ENCODE peak calls at places on chromosomes 12 and 14, in ten cellular contexts. One of them, this sample, is unnamed. For H3K9me3, the result is how much of the 10 kb centered on the place peaks cover.

GRCh38 chr14:40850191-40850590 is 756.5 kb upstream of the LRFN5 start:
- DNase-seq in adipocyte: no peak
- DNase-seq in esophagus squamous epithelium: no peak
- DNase-seq in tibial artery: no peak
- DNase-seq in colonic mucosa: no peak
- DNase-seq in SK-N-SH: no peak
- DNase-seq in kidney: no peak
- DNase-seq in aorta: no peak
- DNase-seq in naive thymus-derived CD4-positive, alpha-beta T cell: no peak
- DNase-seq in CD8-positive, alpha-beta memory T cell: no peak
- DNase-seq in this sample: no peak

GRCh38 chr12:49524660-49525324 is 14.0 kb upstream of the KCNH3 start:
- DNase-seq in adipocyte: no peak
- DNase-seq in esophagus squamous epithelium: no peak
- DNase-seq in tibial artery: no peak
- DNase-seq in colonic mucosa: no peak
- DNase-seq in SK-N-SH: no peak
- DNase-seq in kidney: no peak
- DNase-seq in aorta: no peak
- DNase-seq in naive thymus-derived CD4-positive, alpha-beta T cell: no peak
- DNase-seq in CD8-positive, alpha-beta memory T cell: no peak
- DNase-seq in this sample: no peak

GRCh38 chr12:6372403-6373003 is 2.9 kb downstream of the SCNN1A start:
- DNase-seq in adipocyte: peak
- DNase-seq in esophagus squamous epithelium: no peak
- DNase-seq in tibial artery: peak
- DNase-seq in colonic mucosa: no peak
- DNase-seq in SK-N-SH: no peak
- DNase-seq in kidney: peak
- DNase-seq in aorta: peak
- DNase-seq in naive thymus-derived CD4-positive, alpha-beta T cell: no peak
- DNase-seq in CD8-positive, alpha-beta memory T cell: no peak
- DNase-seq in this sample: peak

GRCh38 chr12:1797011-1797901 is 23.1 kb upstream of the LRTM2 start:
- DNase-seq in adipocyte: no peak
- DNase-seq in esophagus squamous epithelium: no peak
- DNase-seq in tibial artery: no peak
- DNase-seq in colonic mucosa: peak
- DNase-seq in SK-N-SH: peak
- DNase-seq in kidney: peak
- DNase-seq in aorta: peak
- DNase-seq in naive thymus-derived CD4-positive, alpha-beta T cell: peak
- DNase-seq in CD8-positive, alpha-beta memory T cell: peak
- DNase-seq in this sample: peak

GRCh38 chr14:79331820-79332219 is 879.5 kb downstream of the DIO2 start:
- DNase-seq in adipocyte: no peak
- DNase-seq in esophagus squamous epithelium: no peak
- DNase-seq in tibial artery: no peak
- DNase-seq in colonic mucosa: no peak
- DNase-seq in SK-N-SH: no peak
- DNase-seq in kidney: no peak
- DNase-seq in aorta: no peak
- DNase-seq in naive thymus-derived CD4-positive, alpha-beta T cell: no peak
- DNase-seq in CD8-positive, alpha-beta memory T cell: no peak
- DNase-seq in this sample: no peak

GRCh38 chr12:90085491-90086274 is 377.0 kb upstream of the ATP2B1 start:
- DNase-seq in adipocyte: peak
- DNase-seq in esophagus squamous epithelium: no peak
- DNase-seq in tibial artery: no peak
- DNase-seq in colonic mucosa: no peak
- DNase-seq in SK-N-SH: no peak
- DNase-seq in kidney: no peak
- DNase-seq in aorta: no peak
- DNase-seq in naive thymus-derived CD4-positive, alpha-beta T cell: no peak
- DNase-seq in CD8-positive, alpha-beta memory T cell: no peak
- DNase-seq in this sample: no peak

GRCh38 chr12:60262378-60262777 is 666.5 kb downstream of the SLC16A7 start:
- DNase-seq in adipocyte: no peak
- DNase-seq in esophagus squamous epithelium: no peak
- DNase-seq in tibial artery: no peak
- DNase-seq in colonic mucosa: no peak
- DNase-seq in SK-N-SH: no peak
- DNase-seq in kidney: no peak
- DNase-seq in aorta: no peak
- DNase-seq in naive thymus-derived CD4-positive, alpha-beta T cell: no peak
- DNase-seq in CD8-positive, alpha-beta memory T cell: no peak
- DNase-seq in this sample: no peak

GRCh38 chr14:71289536-71289935 is 382.3 kb downstream of the PCNX1 start:
- DNase-seq in adipocyte: no peak
- DNase-seq in esophagus squamous epithelium: no peak
- DNase-seq in tibial artery: no peak
- DNase-seq in colonic mucosa: peak
- DNase-seq in SK-N-SH: no peak
- DNase-seq in kidney: no peak
- DNase-seq in aorta: no peak
- DNase-seq in naive thymus-derived CD4-positive, alpha-beta T cell: no peak
- DNase-seq in CD8-positive, alpha-beta memory T cell: peak
- DNase-seq in this sample: no peak

GRCh38 chr14:53226553-53226952 is 73.4 kb upstream of the DDHD1 start:
- DNase-seq in adipocyte: no peak
- DNase-seq in esophagus squamous epithelium: no peak
- DNase-seq in tibial artery: no peak
- DNase-seq in colonic mucosa: no peak
- DNase-seq in SK-N-SH: no peak
- DNase-seq in kidney: no peak
- DNase-seq in aorta: no peak
- DNase-seq in naive thymus-derived CD4-positive, alpha-beta T cell: no peak
- DNase-seq in CD8-positive, alpha-beta memory T cell: no peak
- DNase-seq in this sample: no peak

GRCh38 chr14:53227154-53227718 is 74.1 kb upstream of the DDHD1 start:
- DNase-seq in adipocyte: no peak
- DNase-seq in esophagus squamous epithelium: no peak
- DNase-seq in tibial artery: no peak
- DNase-seq in colonic mucosa: no peak
- DNase-seq in SK-N-SH: no peak
- DNase-seq in kidney: no peak
- DNase-seq in aorta: no peak
- DNase-seq in naive thymus-derived CD4-positive, alpha-beta T cell: no peak
- DNase-seq in CD8-positive, alpha-beta memory T cell: no peak
- DNase-seq in this sample: no peak

GRCh38 chr14:53231166-53231565 is 78.0 kb upstream of the DDHD1 start:
- DNase-seq in adipocyte: no peak
- DNase-seq in esophagus squamous epithelium: no peak
- DNase-seq in tibial artery: no peak
- DNase-seq in colonic mucosa: no peak
- DNase-seq in SK-N-SH: no peak
- DNase-seq in kidney: no peak
- DNase-seq in aorta: no peak
- DNase-seq in naive thymus-derived CD4-positive, alpha-beta T cell: no peak
- DNase-seq in CD8-positive, alpha-beta memory T cell: no peak
- DNase-seq in this sample: no peak

GRCh38 chr14:53233399-53233798 is 80.3 kb upstream of the DDHD1 start:
- DNase-seq in adipocyte: no peak
- DNase-seq in esophagus squamous epithelium: no peak
- DNase-seq in tibial artery: no peak
- DNase-seq in colonic mucosa: no peak
- DNase-seq in SK-N-SH: no peak
- DNase-seq in kidney: no peak
- DNase-seq in aorta: no peak
- DNase-seq in naive thymus-derived CD4-positive, alpha-beta T cell: no peak
- DNase-seq in CD8-positive, alpha-beta memory T cell: no peak
- DNase-seq in this sample: no peak

GRCh38 chr14:53228966-53229365 is 75.8 kb upstream of the DDHD1 start:
- DNase-seq in adipocyte: no peak
- DNase-seq in esophagus squamous epithelium: no peak
- DNase-seq in tibial artery: no peak
- DNase-seq in colonic mucosa: no peak
- DNase-seq in SK-N-SH: no peak
- DNase-seq in kidney: no peak
- DNase-seq in aorta: no peak
- DNase-seq in naive thymus-derived CD4-positive, alpha-beta T cell: no peak
- DNase-seq in CD8-positive, alpha-beta memory T cell: no peak
- DNase-seq in this sample: no peak
- H3K9me3 ChIP-seq in adipocyte: under half
- H3K9me3 ChIP-seq in esophagus squamous epithelium: under half
- H3K9me3 ChIP-seq in tibial artery: under half
- H3K9me3 ChIP-seq in colonic mucosa: under half
- H3K9me3 ChIP-seq in SK-N-SH: under half
- H3K9me3 ChIP-seq in kidney: under half
- H3K9me3 ChIP-seq in aorta: under half
- H3K9me3 ChIP-seq in naive thymus-derived CD4-positive, alpha-beta T cell: under half
- H3K9me3 ChIP-seq in CD8-positive, alpha-beta memory T cell: under half
- H3K9me3 ChIP-seq in this sample: under half

GRCh38 chr12:19044877-19045276 is 84.7 kb upstream of the PLEKHA5 start:
- DNase-seq in adipocyte: no peak
- DNase-seq in esophagus squamous epithelium: no peak
- DNase-seq in tibial artery: no peak
- DNase-seq in colonic mucosa: no peak
- DNase-seq in SK-N-SH: no peak
- DNase-seq in kidney: no peak
- DNase-seq in aorta: no peak
- DNase-seq in naive thymus-derived CD4-positive, alpha-beta T cell: no peak
- DNase-seq in CD8-positive, alpha-beta memory T cell: no peak
- DNase-seq in this sample: no peak

GRCh38 chr12:19045421-19045820 is 84.1 kb upstream of the PLEKHA5 start:
- DNase-seq in adipocyte: peak
- DNase-seq in esophagus squamous epithelium: no peak
- DNase-seq in tibial artery: no peak
- DNase-seq in colonic mucosa: no peak
- DNase-seq in SK-N-SH: no peak
- DNase-seq in kidney: no peak
- DNase-seq in aorta: no peak
- DNase-seq in naive thymus-derived CD4-positive, alpha-beta T cell: no peak
- DNase-seq in CD8-positive, alpha-beta memory T cell: no peak
- DNase-seq in this sample: no peak

GRCh38 chr12:19048943-19049342 is 80.6 kb upstream of the PLEKHA5 start:
- DNase-seq in adipocyte: no peak
- DNase-seq in esophagus squamous epithelium: no peak
- DNase-seq in tibial artery: no peak
- DNase-seq in colonic mucosa: no peak
- DNase-seq in SK-N-SH: no peak
- DNase-seq in kidney: no peak
- DNase-seq in aorta: no peak
- DNase-seq in naive thymus-derived CD4-positive, alpha-beta T cell: no peak
- DNase-seq in CD8-positive, alpha-beta memory T cell: peak
- DNase-seq in this sample: no peak

GRCh38 chr12:19042196-19042595 is 87.3 kb upstream of the PLEKHA5 start:
- DNase-seq in adipocyte: no peak
- DNase-seq in esophagus squamous epithelium: no peak
- DNase-seq in tibial artery: no peak
- DNase-seq in colonic mucosa: no peak
- DNase-seq in SK-N-SH: no peak
- DNase-seq in kidney: no peak
- DNase-seq in aorta: no peak
- DNase-seq in naive thymus-derived CD4-positive, alpha-beta T cell: no peak
- DNase-seq in CD8-positive, alpha-beta memory T cell: no peak
- DNase-seq in this sample: no peak

DNA sequence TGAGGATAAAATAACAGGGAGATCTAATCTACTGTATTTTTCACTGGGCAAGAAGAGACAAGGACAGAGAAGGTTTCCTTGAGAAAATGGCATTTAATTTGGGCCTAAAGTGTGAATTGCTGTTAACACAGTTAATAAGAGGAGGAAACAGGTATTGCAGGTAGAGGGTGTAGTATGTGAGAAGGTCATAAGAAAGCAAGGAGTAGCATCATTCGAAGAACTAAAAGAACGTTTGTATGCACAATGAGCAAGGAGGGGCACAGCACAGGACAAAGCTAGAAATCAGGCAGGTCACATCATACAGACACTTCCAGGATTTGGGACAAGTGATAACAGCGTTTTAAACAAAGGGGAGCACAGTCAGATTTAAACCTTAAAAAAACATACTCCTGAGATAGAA is 85.1 kb upstream of the PLEKHA5 start:
- DNase-seq in adipocyte: no peak
- DNase-seq in esophagus squamous epithelium: no peak
- DNase-seq in tibial artery: no peak
- DNase-seq in colonic mucosa: no peak
- DNase-seq in SK-N-SH: no peak
- DNase-seq in kidney: no peak
- DNase-seq in aorta: no peak
- DNase-seq in naive thymus-derived CD4-positive, alpha-beta T cell: no peak
- DNase-seq in CD8-positive, alpha-beta memory T cell: no peak
- DNase-seq in this sample: no peak
- H3K4me3 ChIP-seq in adipocyte: no peak
- H3K4me3 ChIP-seq in esophagus squamous epithelium: no peak
- H3K4me3 ChIP-seq in tibial artery: no peak
- H3K4me3 ChIP-seq in colonic mucosa: no peak
- H3K4me3 ChIP-seq in SK-N-SH: no peak
- H3K4me3 ChIP-seq in kidney: no peak
- H3K4me3 ChIP-seq in aorta: no peak
- H3K4me3 ChIP-seq in naive thymus-derived CD4-positive, alpha-beta T cell: no peak
- H3K4me3 ChIP-seq in CD8-positive, alpha-beta memory T cell: no peak
- H3K4me3 ChIP-seq in this sample: no peak

GRCh38 chr14:95313707-95314106 is 6.0 kb downstream of the CLMN start:
- DNase-seq in adipocyte: peak
- DNase-seq in esophagus squamous epithelium: peak
- DNase-seq in tibial artery: peak
- DNase-seq in colonic mucosa: peak
- DNase-seq in SK-N-SH: no peak
- DNase-seq in kidney: peak
- DNase-seq in aorta: peak
- DNase-seq in naive thymus-derived CD4-positive, alpha-beta T cell: no peak
- DNase-seq in CD8-positive, alpha-beta memory T cell: no peak
- DNase-seq in this sample: no peak

GRCh38 chr14:95314609-95315008 is 5.1 kb downstream of the CLMN start:
- DNase-seq in adipocyte: peak
- DNase-seq in esophagus squamous epithelium: no peak
- DNase-seq in tibial artery: peak
- DNase-seq in colonic mucosa: no peak
- DNase-seq in SK-N-SH: peak
- DNase-seq in kidney: no peak
- DNase-seq in aorta: peak
- DNase-seq in naive thymus-derived CD4-positive, alpha-beta T cell: no peak
- DNase-seq in CD8-positive, alpha-beta memory T cell: no peak
- DNase-seq in this sample: peak

GRCh38 chr14:95311752-95312151 is 8.0 kb downstream of the CLMN start:
- DNase-seq in adipocyte: no peak
- DNase-seq in esophagus squamous epithelium: no peak
- DNase-seq in tibial artery: no peak
- DNase-seq in colonic mucosa: no peak
- DNase-seq in SK-N-SH: no peak
- DNase-seq in kidney: no peak
- DNase-seq in aorta: peak
- DNase-seq in naive thymus-derived CD4-positive, alpha-beta T cell: no peak
- DNase-seq in CD8-positive, alpha-beta memory T cell: no peak
- DNase-seq in this sample: no peak

GRCh38 chr14:95315156-95315555 is 4.6 kb downstream of the CLMN start:
- DNase-seq in adipocyte: no peak
- DNase-seq in esophagus squamous epithelium: no peak
- DNase-seq in tibial artery: no peak
- DNase-seq in colonic mucosa: no peak
- DNase-seq in SK-N-SH: no peak
- DNase-seq in kidney: no peak
- DNase-seq in aorta: no peak
- DNase-seq in naive thymus-derived CD4-positive, alpha-beta T cell: no peak
- DNase-seq in CD8-positive, alpha-beta memory T cell: no peak
- DNase-seq in this sample: no peak

GRCh38 chr14:95313246-95313645 is 6.5 kb downstream of the CLMN start:
- DNase-seq in adipocyte: no peak
- DNase-seq in esophagus squamous epithelium: no peak
- DNase-seq in tibial artery: no peak
- DNase-seq in colonic mucosa: no peak
- DNase-seq in SK-N-SH: no peak
- DNase-seq in kidney: no peak
- DNase-seq in aorta: no peak
- DNase-seq in naive thymus-derived CD4-positive, alpha-beta T cell: no peak
- DNase-seq in CD8-positive, alpha-beta memory T cell: no peak
- DNase-seq in this sample: no peak
- H3K9me3 ChIP-seq in adipocyte: under half
- H3K9me3 ChIP-seq in esophagus squamous epithelium: under half
- H3K9me3 ChIP-seq in tibial artery: under half
- H3K9me3 ChIP-seq in colonic mucosa: under half
- H3K9me3 ChIP-seq in SK-N-SH: under half
- H3K9me3 ChIP-seq in kidney: under half
- H3K9me3 ChIP-seq in aorta: under half
- H3K9me3 ChIP-seq in naive thymus-derived CD4-positive, alpha-beta T cell: under half
- H3K9me3 ChIP-seq in CD8-positive, alpha-beta memory T cell: under half
- H3K9me3 ChIP-seq in this sample: under half

DNA sequence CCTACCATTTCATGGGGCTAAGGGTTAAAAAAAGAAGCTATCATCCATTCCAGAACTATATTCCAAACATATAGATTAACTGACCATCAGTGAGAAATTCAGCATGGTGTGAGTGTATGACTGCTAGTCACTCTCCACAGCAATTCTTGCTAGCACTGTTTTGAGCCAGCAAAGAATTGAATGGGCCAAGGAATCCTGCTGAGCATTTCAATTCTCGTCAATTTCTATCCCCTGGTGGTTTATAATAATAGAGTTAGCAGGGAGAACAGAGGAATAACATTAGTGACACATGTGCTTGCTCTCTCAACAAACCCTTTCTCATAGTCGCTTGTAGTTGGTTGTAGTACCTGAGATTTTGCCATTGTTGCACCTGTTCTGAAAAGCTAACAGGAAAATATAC is 7.2 kb downstream of the MBIP start:
- DNase-seq in adipocyte: no peak
- DNase-seq in esophagus squamous epithelium: no peak
- DNase-seq in tibial artery: no peak
- DNase-seq in colonic mucosa: no peak
- DNase-seq in SK-N-SH: no peak
- DNase-seq in kidney: no peak
- DNase-seq in aorta: no peak
- DNase-seq in naive thymus-derived CD4-positive, alpha-beta T cell: no peak
- DNase-seq in CD8-positive, alpha-beta memory T cell: no peak
- DNase-seq in this sample: no peak
- H3K4me3 ChIP-seq in adipocyte: no peak
- H3K4me3 ChIP-seq in esophagus squamous epithelium: no peak
- H3K4me3 ChIP-seq in tibial artery: no peak
- H3K4me3 ChIP-seq in colonic mucosa: no peak
- H3K4me3 ChIP-seq in SK-N-SH: no peak
- H3K4me3 ChIP-seq in kidney: no peak
- H3K4me3 ChIP-seq in aorta: no peak
- H3K4me3 ChIP-seq in naive thymus-derived CD4-positive, alpha-beta T cell: no peak
- H3K4me3 ChIP-seq in CD8-positive, alpha-beta memory T cell: no peak
- H3K4me3 ChIP-seq in this sample: no peak